ENCODE peak calls at places on chromosomes 11 and 22, in seven cellular contexts. J is stimulated activated CD4-positive, alpha-beta T cell treated with anti-CD3 and anti-CD28 coated beads, Interleukin-12 subunit alpha, Interleukin-12 subunit beta, amount 100 ng/mL, for 4 hours; C is 8988T; V is cardiac septum; B is NCI-H1092; N is left lobe of liver; R is H9. U is an unnamed sample.

GRCh38 chr22:47290706-47291430 is 528.4 kb downstream of the TBC1D22A start:
- DNase-seq in J (no peak), V (peak), B (no peak), N (peak), C (no peak), R (peak), U (no peak)

GRCh38 chr22:42376721-42377177 is 55.5 kb downstream of the NFAM1 start:
- DNase-seq in C (no peak), V (no peak), N (no peak), J (no peak), B (peak), R (peak), U (peak)

GRCh38 chr22:34015642-34016041 is 95.4 kb upstream of the LARGE1 start:
- DNase-seq in V (no peak), R (no peak), B (no peak), N (no peak), C (no peak), J (no peak), U (no peak)

GRCh38 chr11:110075087-110075821 is 17.9 kb upstream of the ZC3H12C start:
- DNase-seq in V (no peak), N (no peak), J (no peak), C (no peak), B (peak), R (no peak), U (no peak)

GRCh38 chr11:120235024-120235628 is 4.8 kb upstream of the POU2F3 start:
- DNase-seq in N (peak), C (peak), J (peak), B (peak), V (no peak), R (peak), U (peak)

GRCh38 chr11:62458212-62459002 is 39.6 kb downstream of the SCGB1A1 start:
- DNase-seq in N (no peak), C (no peak), B (no peak), R (no peak), J (no peak), V (no peak), U (no peak)

GRCh38 chr22:23786261-23786710 is 480 bp upstream of the SMARCB1 start:
- DNase-seq in V (no peak), J (no peak), C (no peak), N (peak), B (no peak), R (no peak), U (no peak)

GRCh38 chr11:44454686-44455085 is 110.8 kb upstream of the CD82 start:
- DNase-seq in V (peak), B (no peak), C (no peak), N (no peak), R (no peak), J (no peak), U (no peak)

GRCh38 chr22:44359496-44360110 is 46.9 kb upstream of the SHISAL1 start:
- DNase-seq in V (no peak), N (no peak), R (no peak), B (no peak), J (no peak), C (no peak), U (no peak)

GRCh38 chr11:10441021-10441523 is 14.0 kb upstream of the AMPD3 start:
- DNase-seq in J (no peak), V (no peak), R (no peak), N (no peak), C (no peak), B (no peak), U (no peak)

GRCh38 chr11:62980133-62980760 is 4.5 kb downstream of the SLC22A6 start:
- DNase-seq in N (no peak), J (no peak), R (no peak), V (no peak), C (no peak), B (no peak), U (no peak)

GRCh38 chr11:119797137-119797611 is 68.2 kb upstream of the NECTIN1 start:
- DNase-seq in C (no peak), B (peak), R (no peak), N (no peak), V (no peak), J (no peak), U (no peak)

GRCh38 chr11:2434008-2434407 is 10.3 kb downstream of the TRPM5 start:
- DNase-seq in B (no peak), R (no peak), J (no peak), V (no peak), C (no peak), N (no peak), U (no peak)

GRCh38 chr11:2268911-2269600 is 1.3 kb downstream of the ASCL2 start:
- DNase-seq in V (peak), C (peak), J (peak), R (peak), N (peak), B (peak), U (no peak)

GRCh38 chr11:47923667-47924066 is 56.7 kb upstream of the PTPRJ start:
- DNase-seq in B (no peak), R (no peak), J (no peak), C (no peak), N (no peak), V (no peak), U (no peak)

GRCh38 chr11:12288212-12288933 is 89.0 kb upstream of the PARVA start:
- DNase-seq in R (peak), B (peak), V (peak), C (peak), N (peak), J (peak), U (peak)

GRCh38 chr22:40463017-40463631 is 92.7 kb downstream of the SGSM3 start:
- DNase-seq in C (no peak), J (peak), N (no peak), B (no peak), V (no peak), R (no peak), U (no peak)

GRCh38 chr11:108097179-108097578 is 24.2 kb upstream of the ACAT1 start:
- DNase-seq in J (no peak), B (no peak), C (no peak), R (no peak), V (no peak), N (no peak), U (no peak)

GRCh38 chr11:332651-333480 is 12.2 kb upstream of the IFITM3 start:
- DNase-seq in B (no peak), V (peak), C (no peak), N (no peak), R (peak), J (no peak), U (no peak)

GRCh38 chr11:23252426-23252825 is 392.2 kb upstream of the CCDC179 start:
- DNase-seq in B (no peak), C (no peak), J (no peak), V (no peak), N (no peak), R (no peak), U (no peak)

GRCh38 chr11:36364551-36364950 is 68.5 kb downstream of the PRR5L start:
- DNase-seq in C (no peak), R (no peak), N (no peak), J (no peak), B (no peak), V (no peak), U (no peak)

GRCh38 chr11:123187221-123187620 is 7.8 kb downstream of the CLMP start:
- DNase-seq in V (no peak), R (no peak), J (no peak), C (no peak), B (no peak), N (no peak), U (no peak)

GRCh38 chr11:5931061-5931460 is 11.0 kb upstream of the OR56A3 start:
- DNase-seq in R (no peak), J (no peak), B (no peak), N (no peak), C (no peak), V (no peak), U (no peak)

GRCh38 chr11:2088746-2089535 is 50.2 kb downstream of the IGF2 start:
- DNase-seq in N (no peak), R (peak), J (no peak), B (no peak), V (peak), C (no peak), U (no peak)

GRCh38 chr11:8033312-8033715 is 46.2 kb downstream of the EIF3F start:
- DNase-seq in V (peak), B (peak), C (peak), N (peak), R (peak), J (peak), U (peak)

GRCh38 chr22:44523981-44524759 is 26.1 kb upstream of the RTL6 start:
- DNase-seq in J (no peak), N (peak), R (peak), C (no peak), V (peak), B (no peak), U (peak)

GRCh38 chr11:34309970-34310369 is 47.8 kb downstream of the ABTB2 start:
- DNase-seq in R (no peak), V (no peak), N (no peak), B (no peak), J (no peak), C (no peak), U (no peak)

GRCh38 chr11:19558189-19558986 is 154.2 kb upstream of the NAV2 start:
- DNase-seq in R (no peak), N (peak), B (peak), C (no peak), J (no peak), V (no peak), U (no peak)

GRCh38 chr11:6319001-6319878 is 1.1 kb downstream of the CAVIN3 start:
- DNase-seq in B (no peak), C (no peak), N (peak), R (peak), V (peak), J (no peak), U (no peak)

GRCh38 chr11:36162909-36163434 is 126.3 kb downstream of the COMMD9 start:
- DNase-seq in N (no peak), B (peak), C (no peak), V (no peak), R (no peak), J (no peak), U (no peak)

GRCh38 chr11:110479445-110480101 is 49.8 kb downstream of the FDX1 start:
- DNase-seq in J (no peak), R (no peak), B (peak), N (no peak), V (no peak), C (no peak), U (peak)

GRCh38 chr11:115933564-115933963 is 429.3 kb upstream of the CADM1 start:
- DNase-seq in N (no peak), V (no peak), J (no peak), C (no peak), B (no peak), R (no peak), U (no peak)

GRCh38 chr11:74384641-74385040 is 13.6 kb downstream of the PGM2L1 start:
- DNase-seq in B (no peak), V (no peak), C (no peak), J (no peak), N (no peak), R (no peak), U (no peak)

GRCh38 chr11:115458877-115459276 is 45.3 kb downstream of the CADM1 start:
- DNase-seq in B (no peak), C (no peak), J (no peak), V (no peak), N (no peak), R (no peak), U (no peak)

GRCh38 chr22:43281400-43281799 is 61.8 kb downstream of the SCUBE1 start:
- DNase-seq in R (no peak), C (no peak), B (no peak), N (no peak), J (no peak), V (no peak), U (no peak)

GRCh38 chr11:68503281-68503687 is 42.7 kb downstream of the PPP6R3 start:
- DNase-seq in C (no peak), B (no peak), N (no peak), V (no peak), R (no peak), J (no peak), U (no peak)

GRCh38 chr22:35842954-35843353 is 125.3 kb downstream of the APOL5 start:
- DNase-seq in C (no peak), V (no peak), B (peak), R (peak), J (no peak), N (no peak), U (no peak)

GRCh38 chr11:77073328-77074001 is 6.7 kb downstream of the CAPN5 start:
- DNase-seq in V (peak), N (peak), B (no peak), J (no peak), C (peak), R (peak), U (no peak)

GRCh38 chr11:45904309-45904915 is 2.7 kb downstream of the FREY1 start:
- DNase-seq in V (no peak), N (no peak), B (no peak), C (no peak), R (no peak), J (no peak), U (no peak)